ENCODE peak calls at places on chromosomes 2 and 18, in six cellular contexts. One of them, this sample, is unnamed.

GRCh38 chr18:25310045-25310444 is 41.9 kb downstream of the ZNF521 start:
- DNase-seq in H54: no peak
- DNase-seq in uterus: no peak
- DNase-seq in tibial nerve: no peak
- DNase-seq in HepG2: no peak
- DNase-seq in suprapubic skin: no peak
- DNase-seq in this sample: no peak

GRCh38 chr18:74132201-74132600 is 15.4 kb downstream of the FBXO15 start:
- DNase-seq in H54: no peak
- DNase-seq in uterus: no peak
- DNase-seq in tibial nerve: no peak
- DNase-seq in HepG2: no peak
- DNase-seq in suprapubic skin: no peak
- DNase-seq in this sample: no peak

GRCh38 chr18:57523171-57523956 is 63.1 kb downstream of the FECH start:
- DNase-seq in H54: no peak
- DNase-seq in uterus: no peak
- DNase-seq in tibial nerve: no peak
- DNase-seq in HepG2: no peak
- DNase-seq in suprapubic skin: no peak
- DNase-seq in this sample: no peak

GRCh38 chr2:110211938-110212858 is at the start of gene MTLN:
- DNase-seq in H54: peak; percentile 58
- DNase-seq in uterus: peak; percentile 66
- DNase-seq in tibial nerve: peak; percentile 60
- DNase-seq in HepG2: peak; percentile 37
- DNase-seq in suprapubic skin: no peak
- DNase-seq in this sample: peak; percentile 58

GRCh38 chr2:130836501-130837174 is at the start of gene ARHGEF4:
- DNase-seq in H54: peak; percentile 85
- DNase-seq in uterus: no peak
- DNase-seq in tibial nerve: no peak
- DNase-seq in HepG2: no peak
- DNase-seq in suprapubic skin: no peak
- DNase-seq in this sample: no peak

GRCh38 chr2:12931211-12931844 is 214.6 kb downstream of the TRIB2 start:
- DNase-seq in H54: peak; percentile 35
- DNase-seq in uterus: no peak
- DNase-seq in tibial nerve: no peak
- DNase-seq in HepG2: peak; percentile 3
- DNase-seq in suprapubic skin: no peak
- DNase-seq in this sample: no peak

GRCh38 chr18:55228191-55228590 is 268.9 kb upstream of the CCDC68 start:
- DNase-seq in H54: no peak
- DNase-seq in uterus: no peak
- DNase-seq in tibial nerve: no peak
- DNase-seq in HepG2: no peak
- DNase-seq in suprapubic skin: no peak
- DNase-seq in this sample: no peak

GRCh38 chr2:181953773-181954537 is 31.7 kb upstream of the PPP1R1C start:
- DNase-seq in H54: no peak
- DNase-seq in uterus: peak; percentile 26
- DNase-seq in tibial nerve: peak; percentile 25
- DNase-seq in HepG2: peak; percentile 70
- DNase-seq in suprapubic skin: peak; percentile 82
- DNase-seq in this sample: no peak

GRCh38 chr2:6186332-6187100 is 494.3 kb downstream of the SOX11 start:
- DNase-seq in H54: peak; percentile 40
- DNase-seq in uterus: no peak
- DNase-seq in tibial nerve: no peak
- DNase-seq in HepG2: peak; percentile 59
- DNase-seq in suprapubic skin: no peak
- DNase-seq in this sample: no peak

DNA sequence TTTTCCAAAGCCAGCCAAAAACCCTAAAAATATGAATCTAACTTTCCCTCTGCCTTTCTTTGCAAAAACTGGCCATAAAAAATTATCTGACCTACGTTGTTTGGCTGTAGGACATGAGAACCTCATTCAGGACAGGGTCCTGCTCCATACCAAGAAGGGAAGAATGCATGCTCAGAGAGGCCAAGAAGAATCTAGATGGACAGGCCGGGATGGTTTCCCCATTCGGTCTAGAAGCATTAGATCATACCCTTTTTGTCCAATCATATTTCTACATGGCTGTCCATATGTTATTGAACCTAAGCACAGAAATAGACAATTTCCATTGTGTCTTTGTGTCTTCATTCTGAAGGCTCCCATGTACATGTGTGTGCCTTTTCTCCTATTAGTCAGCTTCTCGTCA is 2120.4 kb upstream of the PIK3C3 start:
- DNase-seq in H54: no peak
- DNase-seq in uterus: no peak
- DNase-seq in tibial nerve: no peak
- DNase-seq in HepG2: no peak
- DNase-seq in suprapubic skin: no peak
- DNase-seq in this sample: no peak
- TF ChIP-seq POLR2A in H54: no peak
- TF ChIP-seq POLR2A in uterus: no peak
- TF ChIP-seq POLR2A in tibial nerve: no peak
- TF ChIP-seq POLR2A in HepG2: no peak
- TF ChIP-seq POLR2A in suprapubic skin: no peak
- TF ChIP-seq POLR2A in this sample: no peak

GRCh38 chr2:217905906-217906305 is 96.9 kb downstream of the TNS1 start:
- DNase-seq in H54: no peak
- DNase-seq in uterus: peak; percentile 24
- DNase-seq in tibial nerve: no peak
- DNase-seq in HepG2: no peak
- DNase-seq in suprapubic skin: no peak
- DNase-seq in this sample: no peak

GRCh38 chr2:217906787-217907186 is 96.0 kb downstream of the TNS1 start:
- DNase-seq in H54: no peak
- DNase-seq in uterus: peak; percentile 62
- DNase-seq in tibial nerve: no peak
- DNase-seq in HepG2: no peak
- DNase-seq in suprapubic skin: peak; percentile 80
- DNase-seq in this sample: no peak

GRCh38 chr2:217903859-217904613 is 98.8 kb downstream of the TNS1 start:
- DNase-seq in H54: no peak
- DNase-seq in uterus: peak; percentile 79
- DNase-seq in tibial nerve: peak; percentile 72
- DNase-seq in HepG2: peak; percentile 71
- DNase-seq in suprapubic skin: peak; percentile 88
- DNase-seq in this sample: peak; percentile 68

GRCh38 chr2:217904614-217904965 is 98.2 kb downstream of the TNS1 start:
- DNase-seq in H54: no peak
- DNase-seq in uterus: peak; percentile 23
- DNase-seq in tibial nerve: no peak
- DNase-seq in HepG2: no peak
- DNase-seq in suprapubic skin: no peak
- DNase-seq in this sample: no peak

DNA sequence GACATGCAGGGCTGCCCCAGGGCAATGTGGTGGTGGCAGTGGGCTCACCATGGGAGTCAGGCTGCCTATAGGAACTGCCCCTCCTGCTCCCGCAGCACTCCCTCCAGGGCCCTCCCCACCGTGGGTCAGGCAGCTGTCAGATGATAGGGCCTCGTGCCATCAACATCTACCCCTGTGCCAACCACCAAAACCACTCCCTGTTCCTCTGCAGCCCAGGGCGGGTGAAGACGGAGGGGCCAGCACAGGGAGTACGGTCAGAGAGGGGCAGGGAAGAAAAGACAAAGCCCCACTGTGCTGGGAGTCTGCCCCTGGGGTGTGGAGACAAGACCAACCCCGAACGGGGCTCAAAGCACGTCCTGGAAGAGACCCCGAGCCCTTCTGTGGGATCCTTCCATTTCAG is 97.4 kb downstream of the TNS1 start:
- DNase-seq in H54: no peak
- DNase-seq in uterus: peak; percentile 49
- DNase-seq in tibial nerve: peak; percentile 57
- DNase-seq in HepG2: no peak
- DNase-seq in suprapubic skin: peak; percentile 84
- DNase-seq in this sample: peak; percentile 94
- TF ChIP-seq POLR2A in H54: no peak
- TF ChIP-seq POLR2A in uterus: no peak
- TF ChIP-seq POLR2A in tibial nerve: no peak
- TF ChIP-seq POLR2A in HepG2: no peak
- TF ChIP-seq POLR2A in suprapubic skin: peak; percentile 50
- TF ChIP-seq POLR2A in this sample: no peak

GRCh38 chr2:46012618-46013240 is 284.5 kb upstream of the EPAS1 start:
- DNase-seq in H54: no peak
- DNase-seq in uterus: no peak
- DNase-seq in tibial nerve: no peak
- DNase-seq in HepG2: no peak
- DNase-seq in suprapubic skin: no peak
- DNase-seq in this sample: no peak
- TF ChIP-seq POLR2A in H54: no peak
- TF ChIP-seq POLR2A in uterus: no peak
- TF ChIP-seq POLR2A in tibial nerve: no peak
- TF ChIP-seq POLR2A in HepG2: no peak
- TF ChIP-seq POLR2A in suprapubic skin: no peak
- TF ChIP-seq POLR2A in this sample: no peak

DNA sequence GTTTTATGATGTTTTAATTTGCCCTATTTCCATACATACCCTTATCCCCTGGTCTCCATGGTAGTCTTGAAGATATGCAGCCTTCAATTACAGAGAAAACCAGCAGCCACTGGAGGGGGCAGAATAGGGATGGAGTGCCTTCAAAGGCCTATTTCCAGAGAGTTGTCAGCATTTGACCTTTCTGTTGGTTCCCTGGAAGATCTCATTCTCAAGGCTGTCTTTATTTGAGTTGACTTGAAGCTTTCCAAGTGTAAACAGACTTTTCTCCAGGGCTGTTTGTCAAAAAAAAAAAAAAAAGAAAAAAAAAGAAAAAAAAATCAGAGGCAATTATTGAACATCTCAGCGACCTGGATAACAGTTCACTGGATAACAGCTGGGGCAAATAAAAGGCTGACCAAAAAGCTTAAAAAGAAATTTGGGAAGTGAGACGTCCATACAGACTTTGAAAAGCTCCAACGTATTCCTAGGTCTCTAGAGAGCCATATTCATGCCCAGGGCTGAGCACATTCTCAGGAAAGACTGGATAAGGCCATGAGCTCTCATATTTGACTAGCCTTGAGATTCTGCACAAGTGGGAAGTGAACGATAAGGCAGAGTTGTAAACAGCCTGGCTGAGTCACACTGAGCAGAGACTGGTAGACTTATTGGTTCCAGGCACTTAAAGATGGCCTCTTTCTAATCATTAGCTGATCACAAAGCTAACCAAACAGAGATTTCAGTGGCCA is 126.6 kb downstream of the VAPA start:
- DNase-seq in H54: no peak
- DNase-seq in uterus: no peak
- DNase-seq in tibial nerve: no peak
- DNase-seq in HepG2: no peak
- DNase-seq in suprapubic skin: peak; percentile 9
- DNase-seq in this sample: no peak
- TF ChIP-seq POLR2A in H54: no peak
- TF ChIP-seq POLR2A in uterus: no peak
- TF ChIP-seq POLR2A in tibial nerve: no peak
- TF ChIP-seq POLR2A in HepG2: no peak
- TF ChIP-seq POLR2A in suprapubic skin: no peak
- TF ChIP-seq POLR2A in this sample: no peak

GRCh38 chr2:105797298-105797819 is 52.6 kb downstream of the NCK2 start:
- DNase-seq in H54: no peak
- DNase-seq in uterus: peak; percentile 52
- DNase-seq in tibial nerve: no peak
- DNase-seq in HepG2: peak; percentile 35
- DNase-seq in suprapubic skin: no peak
- DNase-seq in this sample: peak; percentile 57
- TF ChIP-seq POLR2A in H54: no peak
- TF ChIP-seq POLR2A in uterus: no peak
- TF ChIP-seq POLR2A in tibial nerve: no peak
- TF ChIP-seq POLR2A in HepG2: no peak
- TF ChIP-seq POLR2A in suprapubic skin: no peak
- TF ChIP-seq POLR2A in this sample: no peak

GRCh38 chr2:150485871-150486538 is 1.5 kb downstream of the RND3 start:
- DNase-seq in H54: no peak
- DNase-seq in uterus: peak; percentile 75
- DNase-seq in tibial nerve: peak; percentile 64
- DNase-seq in HepG2: no peak
- DNase-seq in suprapubic skin: peak; percentile 88
- DNase-seq in this sample: peak; percentile 79
- TF ChIP-seq POLR2A in H54: no peak
- TF ChIP-seq POLR2A in uterus: peak; percentile 61
- TF ChIP-seq POLR2A in tibial nerve: no peak
- TF ChIP-seq POLR2A in HepG2: no peak
- TF ChIP-seq POLR2A in suprapubic skin: peak; percentile 50
- TF ChIP-seq POLR2A in this sample: no peak

GRCh38 chr2:144587306-144587705 is 67.4 kb upstream of the ZEB2 start:
- DNase-seq in H54: no peak
- DNase-seq in uterus: no peak
- DNase-seq in tibial nerve: no peak
- DNase-seq in HepG2: no peak
- DNase-seq in suprapubic skin: no peak
- DNase-seq in this sample: no peak

GRCh38 chr2:144583362-144583692 is 63.4 kb upstream of the ZEB2 start:
- DNase-seq in H54: no peak
- DNase-seq in uterus: no peak
- DNase-seq in tibial nerve: no peak
- DNase-seq in HepG2: no peak
- DNase-seq in suprapubic skin: no peak
- DNase-seq in this sample: no peak

GRCh38 chr2:144582651-144583361 is 62.9 kb upstream of the ZEB2 start:
- DNase-seq in H54: no peak
- DNase-seq in uterus: no peak
- DNase-seq in tibial nerve: no peak
- DNase-seq in HepG2: no peak
- DNase-seq in suprapubic skin: no peak
- DNase-seq in this sample: no peak

GRCh38 chr2:144580521-144581153 is 60.7 kb upstream of the ZEB2 start:
- DNase-seq in H54: no peak
- DNase-seq in uterus: no peak
- DNase-seq in tibial nerve: no peak
- DNase-seq in HepG2: no peak
- DNase-seq in suprapubic skin: no peak
- DNase-seq in this sample: no peak

GRCh38 chr2:144583741-144584453 is 64.0 kb upstream of the ZEB2 start:
- DNase-seq in H54: peak; percentile 30
- DNase-seq in uterus: no peak
- DNase-seq in tibial nerve: no peak
- DNase-seq in HepG2: no peak
- DNase-seq in suprapubic skin: no peak
- DNase-seq in this sample: no peak
- TF ChIP-seq POLR2A in H54: no peak
- TF ChIP-seq POLR2A in uterus: no peak
- TF ChIP-seq POLR2A in tibial nerve: no peak
- TF ChIP-seq POLR2A in HepG2: no peak
- TF ChIP-seq POLR2A in suprapubic skin: no peak
- TF ChIP-seq POLR2A in this sample: no peak

DNA sequence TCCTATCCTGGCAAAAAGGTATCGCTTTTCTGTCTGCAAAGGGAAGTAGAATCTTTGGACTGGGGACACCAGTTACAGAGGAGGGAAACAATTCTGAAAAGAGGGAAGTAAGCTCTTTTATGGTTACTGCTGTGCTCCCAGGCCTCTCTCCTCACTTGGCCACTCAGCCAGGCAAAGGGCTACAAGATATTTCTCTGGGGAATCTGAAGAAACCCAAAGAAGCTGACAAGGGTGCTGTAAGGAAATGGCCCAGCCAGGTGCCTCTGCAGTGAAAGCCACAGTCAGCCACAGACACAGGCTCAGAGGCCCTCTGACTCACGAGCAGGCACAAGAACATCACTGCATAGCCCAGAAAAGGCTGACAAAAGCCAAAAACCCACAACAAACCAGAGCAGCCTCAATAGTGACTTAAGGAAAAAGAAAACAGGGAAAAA is 5.8 kb downstream of the HDLBP start:
- DNase-seq in H54: peak; percentile 38
- DNase-seq in uterus: no peak
- DNase-seq in tibial nerve: no peak
- DNase-seq in HepG2: no peak
- DNase-seq in suprapubic skin: no peak
- DNase-seq in this sample: no peak
- TF ChIP-seq POLR2A in H54: no peak
- TF ChIP-seq POLR2A in uterus: no peak
- TF ChIP-seq POLR2A in tibial nerve: no peak
- TF ChIP-seq POLR2A in HepG2: no peak
- TF ChIP-seq POLR2A in suprapubic skin: no peak
- TF ChIP-seq POLR2A in this sample: no peak

This sample was measured in lower leg skin.